ENCODE peak calls at places on chromosomes 3 and 15, in six cellular contexts. K is GM12865, R is hepatocyte, X is AG04450, C is kidney, E is GM10248. S is an unnamed sample.

GRCh38 chr3:84683493-84683892 is 275.3 kb upstream of the CADM2 start:
- DNase-seq in K (no peak), R (no peak), X (no peak), C (no peak), E (no peak), S (no peak)

GRCh38 chr3:30970183-30970582 is 75.7 kb upstream of the GADL1 start:
- DNase-seq in K (peak; percentile 5), R (no peak), X (no peak), C (no peak), E (no peak), S (no peak)

GRCh38 chr3:42979044-42979962 is at the start of gene GASK1A:
- DNase-seq in K (no peak), R (peak; percentile 58), X (no peak), C (peak; percentile 83), E (peak; percentile 29), S (peak; percentile 29)

GRCh38 chr3:102573483-102574028 is 138.7 kb downstream of the ZPLD1 start:
- DNase-seq in K (no peak), R (no peak), X (no peak), C (no peak), E (no peak), S (no peak)

GRCh38 chr15:73821181-73821580 is 52.2 kb upstream of the TBC1D21 start:
- DNase-seq in K (no peak), R (no peak), X (no peak), C (no peak), E (no peak), S (no peak)

GRCh38 chr3:115698851-115699535 is 75.7 kb downstream of the GAP43 start:
- DNase-seq in K (no peak), R (no peak), X (no peak), C (no peak), E (no peak), S (no peak)

GRCh38 chr3:103126111-103126510 is 691.3 kb downstream of the ZPLD1 start:
- DNase-seq in K (peak; percentile 2), R (no peak), X (no peak), C (no peak), E (no peak), S (no peak)

GRCh38 chr3:20462723-20463122 is 276.7 kb upstream of the SGO1 start:
- DNase-seq in K (no peak), R (no peak), X (no peak), C (no peak), E (no peak), S (no peak)

GRCh38 chr15:74240897-74241614 is 4.9 kb downstream of the CCDC33 start:
- DNase-seq in K (no peak), R (no peak), X (no peak), C (peak; percentile 62), E (no peak), S (no peak)

GRCh38 chr3:51845129-51845528 is 16.3 kb upstream of the IQCF2 start:
- DNase-seq in K (no peak), R (no peak), X (no peak), C (no peak), E (no peak), S (no peak)

GRCh38 chr3:37824954-37825328 is 36.7 kb upstream of the CTDSPL start:
- DNase-seq in K (no peak), R (no peak), X (no peak), C (no peak), E (no peak), S (no peak)

GRCh38 chr15:51375966-51376640 is 34.6 kb downstream of the GLDN start:
- DNase-seq in K (no peak), R (no peak), X (peak; percentile 18), C (no peak), E (no peak), S (no peak)

GRCh38 chr3:66482005-66482404 is 18.8 kb downstream of the LRIG1 start:
- DNase-seq in K (no peak), R (no peak), X (no peak), C (no peak), E (no peak), S (no peak)

GRCh38 chr15:38128389-38128788 is 124.2 kb upstream of the SPRED1 start:
- DNase-seq in K (no peak), R (peak; percentile 36), X (no peak), C (no peak), E (no peak), S (no peak)

GRCh38 chr3:149319750-149320149 is 13.7 kb downstream of the TM4SF18 start:
- DNase-seq in K (no peak), R (no peak), X (no peak), C (no peak), E (no peak), S (no peak)

GRCh38 chr15:64730151-64730550 is 45.2 kb downstream of the RBPMS2 start:
- DNase-seq in K (no peak), R (no peak), X (no peak), C (no peak), E (no peak), S (no peak)

GRCh38 chr3:136954980-136955780 is 2.6 kb upstream of the IL20RB start:
- DNase-seq in K (no peak), R (no peak), X (no peak), C (no peak), E (no peak), S (no peak)

GRCh38 chr3:124873241-124873640 is 13.9 kb downstream of the ITGB5 start:
- DNase-seq in K (no peak), R (no peak), X (no peak), C (no peak), E (no peak), S (no peak)

GRCh38 chr3:32951410-32951811 is at the start of gene CCR4:
- DNase-seq in K (peak; percentile 65), R (no peak), X (no peak), C (no peak), E (no peak), S (no peak)

GRCh38 chr3:196609815-196610515 is 29.5 kb upstream of the NRROS start:
- DNase-seq in K (no peak), R (no peak), X (no peak), C (no peak), E (no peak), S (no peak)

GRCh38 chr3:43531835-43532234 is 90.0 kb downstream of the ANO10 start:
- DNase-seq in K (no peak), R (no peak), X (no peak), C (no peak), E (no peak), S (no peak)

GRCh38 chr3:194080473-194080872 is 55.5 kb upstream of the HES1 start:
- DNase-seq in K (no peak), R (no peak), X (no peak), C (no peak), E (no peak), S (no peak)

GRCh38 chr15:71080705-71081104 is 34.6 kb upstream of the THSD4 start:
- DNase-seq in K (peak; percentile 73), R (no peak), X (peak; percentile 85), C (no peak), E (no peak), S (no peak)

GRCh38 chr3:8561365-8561764 is 59.7 kb downstream of the LMCD1 start:
- DNase-seq in K (no peak), R (no peak), X (no peak), C (no peak), E (no peak), S (no peak)

GRCh38 chr15:26615188-26615926 is 157.5 kb downstream of the GABRB3 start:
- DNase-seq in K (no peak), R (no peak), X (no peak), C (no peak), E (no peak), S (no peak)

GRCh38 chr3:38521391-38521987 is 25.3 kb downstream of the EXOG start:
- DNase-seq in K (peak; percentile 77), R (peak; percentile 79), X (peak; percentile 49), C (no peak), E (peak; percentile 72), S (peak; percentile 73)

GRCh38 chr3:41129731-41130130 is 69.6 kb upstream of the CTNNB1 start:
- DNase-seq in K (no peak), R (no peak), X (no peak), C (no peak), E (no peak), S (no peak)

GRCh38 chr3:49158108-49158709 is 7.9 kb downstream of the CCDC71 start:
- DNase-seq in K (peak; percentile 57), R (peak; percentile 49), X (no peak), C (no peak), E (no peak), S (peak; percentile 56)

GRCh38 chr3:58175429-58176184 is 35.2 kb downstream of the DNASE1L3 start:
- DNase-seq in K (no peak), R (peak; percentile 62), X (no peak), C (no peak), E (no peak), S (no peak)

GRCh38 chr15:99704444-99704838 is 28.8 kb downstream of the LYSMD4 start:
- DNase-seq in K (peak; percentile 89), R (peak; percentile 92), X (peak; percentile 84), C (no peak), E (peak; percentile 56), S (peak; percentile 68)

GRCh38 chr3:173584834-173585831 is 187.6 kb downstream of the NLGN1 start:
- DNase-seq in K (no peak), R (peak; percentile 65), X (no peak), C (peak; percentile 68), E (no peak), S (peak; percentile 2)

DNA sequence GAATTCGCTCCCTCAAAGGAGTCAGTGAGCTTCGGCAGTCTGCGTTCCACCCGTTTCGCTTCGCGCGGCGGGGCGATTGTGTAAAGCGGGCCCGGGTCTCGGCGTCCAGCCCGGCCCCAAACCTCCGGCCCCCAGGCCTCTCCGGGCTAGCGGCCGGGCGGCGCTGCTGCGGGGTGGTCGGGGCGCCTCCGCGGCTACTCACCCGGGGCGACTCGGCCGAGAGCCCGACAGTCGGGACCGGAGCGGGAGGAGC is 412 bp downstream of the CHDH start:
- DNase-seq in K (no peak), R (no peak), X (no peak), C (no peak), E (no peak), S (no peak)
- TF ChIP-seq CTCF in K (no peak), R (no peak), X (no peak), C (no peak), E (no peak), S (no peak)

GRCh38 chr15:63339836-63340235 is 41.8 kb downstream of the CA12 start:
- DNase-seq in K (no peak), R (no peak), X (no peak), C (no peak), E (no peak), S (no peak)
- TF ChIP-seq CTCF in K (no peak), R (no peak), X (no peak), C (no peak), E (no peak), S (no peak)

GRCh38 chr15:84871428-84871985 is 13.0 kb upstream of the SLC28A1 start:
- DNase-seq in K (no peak), R (no peak), X (no peak), C (no peak), E (no peak), S (no peak)
- TF ChIP-seq CTCF in K (peak; percentile 9), R (no peak), X (no peak), C (no peak), E (no peak), S (no peak)

GRCh38 chr3:171704002-171704401 is 106.3 kb downstream of the PLD1 start:
- DNase-seq in K (peak; percentile 47), R (no peak), X (no peak), C (no peak), E (peak; percentile 19), S (peak; percentile 9)
- TF ChIP-seq CTCF in K (peak; percentile 48), R (peak; percentile 14), X (peak; percentile 58), C (peak; percentile 46), E (peak; percentile 28), S (peak; percentile 46)